ENCODE peak calls at places on chromosomes 4 and X, in nine cellular contexts. T, J, R, N, F, O, L, U and Q are unnamed samples.

GRCh38 chr4:675980-676870 is 1.9 kb downstream of the MYL5 start:
- DNase-seq in T (no peak), J (no peak), R (peak; percentile 32), N (no peak), F (no peak), O (peak; percentile 78), L (no peak), U (peak; percentile 44), Q (no peak)

GRCh38 chrX:10526442-10526841 is 93.9 kb downstream of the MID1 start:
- DNase-seq in T (no peak), J (no peak), R (no peak), N (no peak), F (no peak), O (no peak), L (peak; percentile 63), U (no peak), Q (no peak)

GRCh38 chrX:25618248-25618647 is 519.9 kb upstream of the MAGEB18 start:
- DNase-seq in T (no peak), J (no peak), R (no peak), N (no peak), F (no peak), O (no peak), L (no peak), U (no peak), Q (no peak)

GRCh38 chr4:104524591-104524990 is 29.9 kb upstream of the CXXC4 start:
- DNase-seq in T (no peak), J (no peak), R (no peak), N (no peak), F (no peak), O (no peak), L (peak; percentile 43), U (no peak), Q (no peak)

GRCh38 chrX:23434356-23434884 is 99.8 kb downstream of the PTCHD1 start:
- DNase-seq in T (peak; percentile 62), J (peak; percentile 84), R (peak; percentile 46), N (peak; percentile 68), F (peak; percentile 78), O (no peak), L (peak; percentile 2), U (peak; percentile 84), Q (no peak)

GRCh38 chr4:57214654-57215411 is 104.6 kb upstream of the IGFBP7 start:
- DNase-seq in T (no peak), J (no peak), R (no peak), N (no peak), F (no peak), O (no peak), L (no peak), U (no peak), Q (no peak)

GRCh38 chrX:118637997-118638396 is 89.4 kb upstream of the IL13RA1 start:
- DNase-seq in T (no peak), J (no peak), R (no peak), N (no peak), F (no peak), O (no peak), L (peak; percentile 3), U (no peak), Q (no peak)

GRCh38 chrX:9847071-9847470 is 60.8 kb downstream of the SHROOM2 start:
- DNase-seq in T (no peak), J (no peak), R (no peak), N (no peak), F (no peak), O (no peak), L (peak; percentile 72), U (no peak), Q (no peak)

GRCh38 chr4:48651869-48652447 is 128.1 kb downstream of the FRYL start:
- DNase-seq in T (no peak), J (no peak), R (no peak), N (no peak), F (no peak), O (no peak), L (peak; percentile 28), U (no peak), Q (no peak)

GRCh38 chrX:39724544-39724943 is 373.2 kb downstream of the BCOR start:
- DNase-seq in T (no peak), J (no peak), R (no peak), N (no peak), F (no peak), O (no peak), L (no peak), U (no peak), Q (no peak)

DNA sequence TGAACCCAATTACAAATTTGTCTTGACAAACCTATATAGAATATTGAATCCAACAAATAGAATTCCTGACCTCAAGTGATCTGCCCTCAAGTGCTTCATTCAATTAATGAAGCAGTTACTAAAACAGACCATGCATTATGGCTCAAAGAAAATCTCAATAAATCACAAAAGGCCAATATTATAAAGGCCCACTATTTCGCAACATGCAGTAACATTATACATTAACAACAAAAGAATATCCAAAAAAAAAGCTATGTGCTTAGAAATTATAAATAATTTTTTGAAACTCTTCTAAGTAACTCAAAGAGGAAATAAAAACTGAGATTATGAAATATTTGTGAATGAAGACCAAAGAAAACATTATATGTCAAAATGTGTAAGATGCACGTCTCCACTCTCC is 177.7 kb downstream of the ZNF674 start:
- DNase-seq in T (no peak), J (no peak), R (no peak), N (no peak), F (no peak), O (no peak), L (no peak), U (no peak), Q (no peak)
- TF ChIP-seq POLR2A in T (no peak), J (no peak), R (no peak), N (no peak), F (no peak), O (no peak), L (no peak), U (no peak), Q (no peak)

GRCh38 chr4:185394568-185395254 is 1.0 kb downstream of the LRP2BP start:
- DNase-seq in T (no peak), J (no peak), R (no peak), N (no peak), F (no peak), O (no peak), L (no peak), U (no peak), Q (no peak)

GRCh38 chr4:185395255-185395955 is at the start of gene LRP2BP:
- DNase-seq in T (no peak), J (no peak), R (no peak), N (no peak), F (no peak), O (no peak), L (no peak), U (no peak), Q (peak; percentile 41)

GRCh38 chr4:185398618-185399017 is 2.0 kb downstream of the ANKRD37 start:
- DNase-seq in T (no peak), J (no peak), R (no peak), N (no peak), F (no peak), O (no peak), L (no peak), U (no peak), Q (no peak)

GRCh38 chr4:185396724-185397402 is at the start of gene ANKRD37:
- DNase-seq in T (peak; percentile 87), J (peak; percentile 69), R (peak; percentile 62), N (no peak), F (no peak), O (no peak), L (peak; percentile 19), U (peak; percentile 65), Q (peak; percentile 48)

GRCh38 chr4:185395956-185396723 is 416 bp upstream of the LRP2BP start:
- DNase-seq in T (peak; percentile 99), J (peak; percentile 98), R (peak; percentile 98), N (peak; percentile 91), F (peak; percentile 98), O (peak; percentile 91), L (peak; percentile 97), U (peak; percentile 99), Q (peak; percentile 96)
- TF ChIP-seq POLR2A in T (peak; percentile 88), J (no peak), R (peak; percentile 71), N (peak; percentile 91), F (peak; percentile 89), O (peak; percentile 67), L (peak; percentile 49), U (peak; percentile 67), Q (peak; percentile 86)

GRCh38 chr4:95547708-95548471 is 883 bp downstream of the UNC5C start:
- DNase-seq in T (no peak), J (no peak), R (peak; percentile 13), N (no peak), F (peak; percentile 29), O (no peak), L (no peak), U (peak; percentile 71), Q (peak; percentile 3)

GRCh38 chr4:95549246-95550138 is 719 bp upstream of the UNC5C start:
- DNase-seq in T (peak; percentile 21), J (peak; percentile 27), R (peak; percentile 25), N (peak; percentile 25), F (peak; percentile 55), O (peak; percentile 46), L (peak; percentile 19), U (peak; percentile 80), Q (no peak)

GRCh38 chr4:95550566-95550965 is 1.8 kb upstream of the UNC5C start:
- DNase-seq in T (no peak), J (no peak), R (no peak), N (no peak), F (no peak), O (no peak), L (no peak), U (no peak), Q (no peak)

GRCh38 chr4:95546866-95547707 is 1.7 kb downstream of the UNC5C start:
- DNase-seq in T (no peak), J (no peak), R (no peak), N (no peak), F (no peak), O (no peak), L (no peak), U (no peak), Q (no peak)

GRCh38 chr4:95548738-95549245 is at the start of gene UNC5C:
- DNase-seq in T (peak; percentile 16), J (peak; percentile 36), R (peak; percentile 48), N (peak; percentile 59), F (peak; percentile 79), O (no peak), L (no peak), U (peak; percentile 86), Q (no peak)
- TF ChIP-seq POLR2A in T (no peak), J (no peak), R (peak; percentile 54), N (peak; percentile 54), F (peak; percentile 43), O (no peak), L (no peak), U (peak; percentile 72), Q (no peak)

GRCh38 chrX:72566448-72566847 is 6.2 kb downstream of the HDAC8 start:
- DNase-seq in T (no peak), J (no peak), R (no peak), N (no peak), F (no peak), O (no peak), L (no peak), U (no peak), Q (no peak)

GRCh38 chrX:72572248-72573157 is at the start of gene HDAC8:
- DNase-seq in T (peak; percentile 66), J (peak; percentile 61), R (peak; percentile 68), N (peak; percentile 52), F (peak; percentile 57), O (peak; percentile 28), L (peak; percentile 86), U (peak; percentile 69), Q (peak; percentile 85)

GRCh38 chrX:72568406-72569092 is 4.1 kb downstream of the HDAC8 start:
- DNase-seq in T (no peak), J (no peak), R (no peak), N (no peak), F (no peak), O (no peak), L (peak; percentile 15), U (no peak), Q (no peak)

GRCh38 chrX:72573158-72573511 is 492 bp upstream of the HDAC8 start:
- DNase-seq in T (no peak), J (no peak), R (no peak), N (no peak), F (no peak), O (no peak), L (no peak), U (no peak), Q (no peak)

GRCh38 chrX:72569786-72570185 is 2.9 kb downstream of the HDAC8 start:
- DNase-seq in T (no peak), J (no peak), R (no peak), N (no peak), F (no peak), O (no peak), L (peak; percentile 86), U (no peak), Q (peak; percentile 1)
- TF ChIP-seq POLR2A in T (no peak), J (no peak), R (no peak), N (no peak), F (no peak), O (no peak), L (no peak), U (no peak), Q (no peak)